ENCODE peak calls at places on chromosomes 6 and 20, in seven cellular contexts. M, G, U, B, K, A and Y are unnamed samples.

GRCh38 chr6:14984454-14984853 is 261.4 kb upstream of the JARID2 start:
- DNase-seq in M (no peak), G (peak; percentile 28), U (peak; percentile 31), B (peak; percentile 79), K (peak; percentile 79), A (no peak), Y (no peak)

GRCh38 chr20:5877128-5877527 is 73.2 kb downstream of the TRMT6 start:
- DNase-seq in M (no peak), G (no peak), U (no peak), B (no peak), K (no peak), A (no peak), Y (no peak)

GRCh38 chr6:120511712-120512111 is 822.6 kb downstream of the TBC1D32 start:
- DNase-seq in M (no peak), G (no peak), U (no peak), B (no peak), K (no peak), A (no peak), Y (no peak)

GRCh38 chr20:3971145-3971544 is 44.2 kb downstream of the RNF24 start:
- DNase-seq in M (no peak), G (no peak), U (no peak), B (no peak), K (no peak), A (no peak), Y (no peak)

GRCh38 chr6:69881322-69882151 is 15.2 kb downstream of the COL19A1 start:
- DNase-seq in M (no peak), G (no peak), U (no peak), B (no peak), K (no peak), A (no peak), Y (no peak)

GRCh38 chr6:19472850-19473249 is 364.3 kb upstream of the ID4 start:
- DNase-seq in M (no peak), G (no peak), U (no peak), B (no peak), K (no peak), A (no peak), Y (no peak)

GRCh38 chr6:153162646-153163045 is 31.6 kb upstream of the RGS17 start:
- DNase-seq in M (no peak), G (no peak), U (peak; percentile 43), B (no peak), K (no peak), A (no peak), Y (no peak)

GRCh38 chr6:12493446-12493845 is 203.3 kb downstream of the EDN1 start:
- DNase-seq in M (no peak), G (no peak), U (no peak), B (no peak), K (no peak), A (no peak), Y (no peak)

GRCh38 chr20:58467572-58468330 is 47.4 kb downstream of the APCDD1L start:
- DNase-seq in M (peak; percentile 40), G (no peak), U (no peak), B (no peak), K (no peak), A (no peak), Y (peak; percentile 63)

GRCh38 chr20:44969320-44969879 is 3.1 kb downstream of the STK4 start:
- DNase-seq in M (no peak), G (no peak), U (no peak), B (no peak), K (no peak), A (no peak), Y (no peak)

GRCh38 chr20:45470262-45470931 is 844 bp downstream of the WFDC2 start:
- DNase-seq in M (peak; percentile 39), G (peak; percentile 67), U (no peak), B (peak; percentile 68), K (peak; percentile 68), A (peak; percentile 89), Y (no peak)

GRCh38 chr20:60820918-60821317 is 431.1 kb upstream of the CDH4 start:
- DNase-seq in M (no peak), G (no peak), U (no peak), B (no peak), K (no peak), A (no peak), Y (no peak)

GRCh38 chr6:34150766-34151165 is 4.9 kb upstream of the GRM4 start:
- DNase-seq in M (no peak), G (no peak), U (no peak), B (no peak), K (no peak), A (no peak), Y (no peak)

GRCh38 chr6:53615633-53616449 is 49.7 kb downstream of the KLHL31 start:
- DNase-seq in M (no peak), G (peak; percentile 38), U (peak; percentile 91), B (peak; percentile 50), K (no peak), A (no peak), Y (no peak)

GRCh38 chr6:167975449-167975848 is 22.0 kb upstream of the KIF25 start:
- DNase-seq in M (no peak), G (no peak), U (no peak), B (no peak), K (no peak), A (no peak), Y (no peak)

GRCh38 chr6:162699961-162700360 is 27.6 kb downstream of the PRKN start:
- DNase-seq in M (no peak), G (no peak), U (no peak), B (no peak), K (no peak), A (no peak), Y (no peak)

GRCh38 chr6:139828751-139829519 is 454.5 kb upstream of the CITED2 start:
- DNase-seq in M (no peak), G (no peak), U (no peak), B (no peak), K (no peak), A (no peak), Y (no peak)

GRCh38 chr6:89242574-89243330 is 25.6 kb upstream of the GABRR1 start:
- DNase-seq in M (no peak), G (no peak), U (peak; percentile 61), B (peak; percentile 12), K (no peak), A (no peak), Y (no peak)

GRCh38 chr20:19976595-19977372 is 40.4 kb upstream of the NAA20 start:
- DNase-seq in M (peak; percentile 62), G (peak; percentile 62), U (peak; percentile 83), B (no peak), K (no peak), A (peak; percentile 91), Y (peak; percentile 72)

GRCh38 chr6:154229796-154230195 is 126.8 kb downstream of the IPCEF1 start:
- DNase-seq in M (no peak), G (no peak), U (no peak), B (no peak), K (no peak), A (no peak), Y (no peak)

GRCh38 chr20:49937023-49937929 is 1.1 kb downstream of the RNF114 start:
- DNase-seq in M (no peak), G (no peak), U (no peak), B (peak; percentile 42), K (no peak), A (peak; percentile 84), Y (no peak)

GRCh38 chr6:563863-564262 is 93.0 kb downstream of the HUS1B start:
- DNase-seq in M (no peak), G (no peak), U (no peak), B (no peak), K (no peak), A (no peak), Y (no peak)

GRCh38 chr20:57440678-57441509 is 49.7 kb downstream of the RBM38 start:
- DNase-seq in M (peak; percentile 83), G (peak; percentile 81), U (peak; percentile 66), B (peak; percentile 58), K (no peak), A (peak; percentile 91), Y (peak; percentile 88)

GRCh38 chr6:4664117-4664626 is 112.0 kb upstream of the CDYL start:
- DNase-seq in M (peak; percentile 33), G (no peak), U (peak; percentile 92), B (peak; percentile 25), K (no peak), A (peak; percentile 94), Y (peak; percentile 89)

GRCh38 chr6:126027601-126028000 is 41.3 kb downstream of the TRMT11 start:
- DNase-seq in M (no peak), G (no peak), U (peak; percentile 22), B (no peak), K (no peak), A (no peak), Y (no peak)

GRCh38 chr6:33075208-33075567 is 602 bp upstream of the HLA-DPB1 start:
- DNase-seq in M (no peak), G (no peak), U (no peak), B (no peak), K (no peak), A (no peak), Y (no peak)
- TF ChIP-seq POLR2A in M (no peak), G (no peak), U (no peak), B (no peak), K (no peak), A (no peak), Y (no peak)

GRCh38 chr20:35956616-35957015 is 2.3 kb upstream of the SCAND1 start:
- DNase-seq in M (no peak), G (no peak), U (no peak), B (peak; percentile 26), K (no peak), A (no peak), Y (no peak)

GRCh38 chr20:35953411-35954199 is 697 bp downstream of the SCAND1 start:
- DNase-seq in M (no peak), G (peak; percentile 61), U (peak; percentile 28), B (peak; percentile 60), K (peak; percentile 74), A (peak; percentile 91), Y (no peak)

GRCh38 chr20:35952480-35953410 is 1.6 kb downstream of the SCAND1 start:
- DNase-seq in M (no peak), G (no peak), U (peak; percentile 66), B (no peak), K (no peak), A (peak; percentile 58), Y (no peak)

GRCh38 chr20:35954200-35954906 is at the start of gene SCAND1:
- DNase-seq in M (peak; percentile 97), G (peak; percentile 96), U (peak; percentile 95), B (peak; percentile 96), K (peak; percentile 98), A (peak; percentile 98), Y (peak; percentile 95)

GRCh38 chr20:35954907-35955251 is 577 bp upstream of the SCAND1 start:
- DNase-seq in M (no peak), G (no peak), U (peak; percentile 43), B (no peak), K (no peak), A (no peak), Y (no peak)
- TF ChIP-seq POLR2A in M (no peak), G (no peak), U (no peak), B (no peak), K (no peak), A (no peak), Y (no peak)

DNA sequence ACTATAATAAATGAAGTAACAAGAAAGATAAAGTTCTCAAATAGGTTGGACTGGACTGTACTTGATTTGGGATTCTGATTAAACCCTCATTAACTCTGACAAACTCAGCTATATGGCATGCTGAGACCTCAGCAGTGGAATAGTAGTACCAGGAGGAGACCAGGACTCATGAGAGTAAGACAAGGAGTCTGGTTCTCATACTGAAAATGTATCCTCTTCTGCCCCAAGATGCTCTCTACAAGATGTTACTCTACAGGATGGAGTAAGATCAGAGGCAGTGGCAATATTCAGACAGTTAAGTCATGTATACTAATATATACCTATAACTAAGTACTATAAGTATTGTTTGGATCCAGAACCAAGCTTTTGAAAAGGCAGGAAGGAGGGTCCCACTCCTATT is 31.9 kb upstream of the SYNCRIP start:
- DNase-seq in M (no peak), G (no peak), U (no peak), B (no peak), K (no peak), A (no peak), Y (no peak)
- TF ChIP-seq POLR2A in M (no peak), G (no peak), U (no peak), B (no peak), K (no peak), A (no peak), Y (no peak)

GRCh38 chr20:48653706-48654051 is 174.1 kb downstream of the PREX1 start:
- DNase-seq in M (no peak), G (no peak), U (no peak), B (no peak), K (no peak), A (no peak), Y (no peak)
- TF ChIP-seq POLR2A in M (no peak), G (no peak), U (no peak), B (no peak), K (no peak), A (no peak), Y (no peak)